ENCODE peak calls at places on chromosome 2, in seven cellular contexts. E, N, T, C, B, J and H are unnamed samples.

GRCh38 chr2:232142049-232142448 is 180.5 kb downstream of the DIS3L2 start:
- DNase-seq in E (peak), N (no peak), T (no peak), C (peak), B (peak), J (peak), H (no peak)

GRCh38 chr2:238379096-238379810 is 47.5 kb upstream of the ASB1 start:
- DNase-seq in E (no peak), N (no peak), T (no peak), C (peak), B (no peak), J (no peak), H (no peak)

GRCh38 chr2:70851704-70852103 is 16.1 kb upstream of the CD207 start:
- DNase-seq in E (no peak), N (no peak), T (no peak), C (no peak), B (no peak), J (no peak), H (no peak)

GRCh38 chr2:96792772-96793749 is 23.0 kb upstream of the CNNM3 start:
- DNase-seq in E (no peak), N (peak), T (peak), C (no peak), B (no peak), J (peak), H (no peak)

GRCh38 chr2:171310889-171311288 is 122.9 kb downstream of the METTL8 start:
- DNase-seq in E (no peak), N (no peak), T (no peak), C (no peak), B (no peak), J (no peak), H (no peak)

GRCh38 chr2:165745916-165746315 is 48.1 kb downstream of the GALNT3 start:
- DNase-seq in E (no peak), N (no peak), T (no peak), C (no peak), B (no peak), J (no peak), H (no peak)

GRCh38 chr2:148930046-148930775 is 55.2 kb downstream of the KIF5C start:
- DNase-seq in E (no peak), N (no peak), T (no peak), C (no peak), B (peak), J (no peak), H (no peak)

GRCh38 chr2:11348209-11348749 is 3.8 kb upstream of the ROCK2 start:
- DNase-seq in E (no peak), N (no peak), T (no peak), C (no peak), B (no peak), J (no peak), H (no peak)

GRCh38 chr2:235050992-235051351 is 99.2 kb downstream of the SH3BP4 start:
- DNase-seq in E (peak), N (peak), T (peak), C (no peak), B (peak), J (peak), H (no peak)

GRCh38 chr2:43018179-43019024 is 208.0 kb downstream of the ZFP36L2 start:
- DNase-seq in E (peak), N (peak), T (peak), C (no peak), B (no peak), J (peak), H (no peak)

GRCh38 chr2:169077674-169078240 is 8.4 kb downstream of the DHRS9 start:
- DNase-seq in E (no peak), N (no peak), T (no peak), C (no peak), B (no peak), J (no peak), H (no peak)

GRCh38 chr2:54665436-54665856 is 58.0 kb upstream of the EML6 start:
- DNase-seq in E (peak), N (no peak), T (no peak), C (peak), B (peak), J (no peak), H (no peak)

GRCh38 chr2:134314656-134315377 is 60.9 kb downstream of the MGAT5 start:
- DNase-seq in E (no peak), N (no peak), T (no peak), C (no peak), B (no peak), J (peak), H (no peak)

GRCh38 chr2:148552675-148553331 is 91.7 kb upstream of the EPC2 start:
- DNase-seq in E (no peak), N (no peak), T (no peak), C (peak), B (no peak), J (no peak), H (no peak)

GRCh38 chr2:159202568-159203071 is 83.9 kb downstream of the WDSUB1 start:
- DNase-seq in E (peak), N (peak), T (no peak), C (no peak), B (no peak), J (peak), H (no peak)

GRCh38 chr2:50529600-50530218 is 502.2 kb downstream of the NRXN1 start:
- DNase-seq in E (peak), N (no peak), T (no peak), C (no peak), B (peak), J (no peak), H (no peak)

GRCh38 chr2:105640241-105640640 is 104.5 kb upstream of the NCK2 start:
- DNase-seq in E (no peak), N (no peak), T (no peak), C (no peak), B (no peak), J (no peak), H (no peak)

GRCh38 chr2:115194623-115195022 is 752.2 kb downstream of the DPP10 start:
- DNase-seq in E (peak), N (no peak), T (no peak), C (no peak), B (no peak), J (no peak), H (no peak)

GRCh38 chr2:136253288-136254004 is 135.5 kb upstream of the CXCR4 start:
- DNase-seq in E (no peak), N (peak), T (peak), C (no peak), B (no peak), J (peak), H (no peak)

GRCh38 chr2:201638331-201638730 is 5.0 kb downstream of the TMEM237 start:
- DNase-seq in E (no peak), N (no peak), T (no peak), C (no peak), B (no peak), J (no peak), H (no peak)

GRCh38 chr2:112220831-112221230 is 34.0 kb downstream of the ZC3H8 start:
- DNase-seq in E (no peak), N (no peak), T (no peak), C (no peak), B (no peak), J (no peak), H (no peak)

GRCh38 chr2:112220186-112220585 is 34.7 kb downstream of the ZC3H8 start:
- DNase-seq in E (no peak), N (no peak), T (no peak), C (no peak), B (no peak), J (no peak), H (no peak)

GRCh38 chr2:112217854-112218253 is 37.0 kb downstream of the ZC3H8 start:
- DNase-seq in E (no peak), N (no peak), T (no peak), C (no peak), B (no peak), J (no peak), H (no peak)

DNA sequence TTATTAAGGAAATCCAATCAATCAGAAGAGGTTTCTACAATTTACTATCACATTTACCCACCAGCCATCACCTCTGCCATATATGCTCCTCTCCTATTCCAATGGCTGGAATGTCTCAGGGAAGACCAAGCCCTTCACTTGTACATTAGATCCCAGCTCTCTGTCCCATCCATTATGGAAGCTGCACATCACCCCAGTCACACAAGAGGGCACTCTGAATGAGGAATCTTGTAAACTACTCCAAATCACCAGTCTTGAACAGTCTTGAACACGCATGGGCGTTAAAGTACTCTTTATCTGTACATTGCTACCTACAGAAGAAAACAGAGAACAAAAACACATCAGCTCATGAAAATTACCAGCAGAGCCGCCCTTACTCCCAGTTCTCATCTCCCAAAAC is 38.7 kb downstream of the ZC3H8 start:
- DNase-seq in E (peak), N (no peak), T (no peak), C (no peak), B (no peak), J (no peak), H (no peak)
- TF ChIP-seq CTCF in E (peak), N (no peak), T (no peak), C (no peak), B (no peak), J (no peak), H (no peak)

DNA sequence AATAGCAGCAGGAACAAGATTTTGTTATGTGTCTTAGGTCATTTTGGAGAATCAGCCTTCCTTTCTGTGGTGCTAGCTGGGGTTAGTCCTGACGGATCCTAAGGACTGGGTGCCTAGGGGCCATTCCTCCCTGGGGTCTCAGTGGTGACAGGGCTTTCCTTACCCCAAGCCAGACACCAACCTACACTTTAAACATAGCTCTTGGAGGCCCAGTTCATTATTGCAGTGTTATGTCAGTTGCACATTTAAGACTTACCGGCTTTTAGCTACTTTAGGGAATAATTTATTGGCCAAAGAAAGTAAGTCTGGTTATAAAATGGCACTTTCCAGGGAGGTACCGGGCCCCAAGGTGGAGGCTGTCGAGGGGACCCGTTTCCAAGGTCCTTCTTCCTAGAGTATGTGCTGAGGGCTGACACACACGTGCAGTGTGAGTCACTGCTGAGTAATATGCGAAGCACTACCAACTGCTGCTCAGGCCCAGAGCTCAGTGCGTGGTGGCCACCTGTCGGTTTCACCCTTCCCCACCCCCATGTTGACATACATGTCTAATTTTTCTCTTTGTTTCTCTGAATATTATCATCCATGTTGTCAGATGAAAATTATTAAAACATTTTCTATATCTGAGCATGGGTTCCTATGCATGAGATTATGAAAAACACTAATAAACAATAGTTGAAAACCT is 37.0 kb upstream of the GRHL1 start:
- DNase-seq in E (peak), N (no peak), T (no peak), C (no peak), B (no peak), J (no peak), H (no peak)
- TF ChIP-seq CTCF in E (peak), N (no peak), T (no peak), C (no peak), B (no peak), J (no peak), H (no peak)

GRCh38 chr2:208099682-208100081 is 24.6 kb downstream of the CRYGD start:
- DNase-seq in E (no peak), N (no peak), T (no peak), C (no peak), B (no peak), J (no peak), H (no peak)

GRCh38 chr2:208098267-208098666 is 26.1 kb downstream of the CRYGD start:
- DNase-seq in E (no peak), N (no peak), T (no peak), C (no peak), B (no peak), J (no peak), H (no peak)

GRCh38 chr2:208097801-208098200 is 26.5 kb downstream of the CRYGD start:
- DNase-seq in E (no peak), N (no peak), T (no peak), C (no peak), B (no peak), J (no peak), H (no peak)

GRCh38 chr2:208103616-208104015 is 20.7 kb downstream of the CRYGD start:
- DNase-seq in E (no peak), N (no peak), T (no peak), C (no peak), B (peak), J (no peak), H (no peak)

DNA sequence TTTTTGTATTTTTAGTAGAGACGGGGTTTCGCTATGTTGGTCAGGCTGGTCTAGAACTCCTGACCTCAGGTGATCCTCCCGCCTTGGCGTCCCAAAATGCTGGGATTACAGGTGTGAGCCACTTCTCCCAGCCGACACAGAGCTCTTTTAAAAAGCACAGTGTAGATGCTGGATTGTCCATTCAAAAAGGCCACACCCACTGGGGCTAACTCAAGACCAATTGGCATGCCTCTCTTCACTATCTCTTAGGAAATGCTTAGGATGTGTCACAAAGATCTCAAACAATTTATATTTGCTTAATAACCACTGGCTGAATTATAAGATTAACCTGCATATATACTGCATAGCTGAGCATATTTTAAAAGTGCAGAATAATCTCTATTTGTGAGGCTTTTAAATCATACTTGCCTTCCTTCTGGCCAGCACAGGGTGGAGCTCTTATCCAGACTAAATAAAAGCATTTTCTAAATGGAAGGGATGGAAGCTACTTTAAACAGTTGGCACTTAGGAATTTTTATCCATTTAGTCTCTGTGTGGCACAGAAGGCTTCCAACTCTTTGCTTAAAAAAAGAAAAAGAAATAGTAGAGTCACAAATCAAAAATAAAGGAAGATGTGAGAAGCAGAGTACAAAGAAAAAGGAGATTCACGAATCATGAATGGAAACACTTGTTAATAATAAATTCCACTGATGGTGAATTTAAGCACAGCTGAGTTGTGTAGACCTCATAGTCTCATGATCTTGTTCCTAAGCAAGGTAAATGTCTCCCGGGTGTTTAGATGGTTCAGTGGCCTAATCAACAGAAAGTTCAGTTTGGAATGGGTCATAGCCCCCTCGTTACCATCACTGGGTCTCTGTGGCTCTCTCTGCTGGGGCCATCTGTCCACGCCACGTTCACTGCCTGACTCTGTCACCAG is 22.4 kb downstream of the CRYGD start:
- DNase-seq in E (peak), N (no peak), T (no peak), C (no peak), B (peak), J (no peak), H (no peak)
- TF ChIP-seq CTCF in E (peak), N (no peak), T (no peak), C (no peak), B (peak), J (no peak), H (no peak)

DNA sequence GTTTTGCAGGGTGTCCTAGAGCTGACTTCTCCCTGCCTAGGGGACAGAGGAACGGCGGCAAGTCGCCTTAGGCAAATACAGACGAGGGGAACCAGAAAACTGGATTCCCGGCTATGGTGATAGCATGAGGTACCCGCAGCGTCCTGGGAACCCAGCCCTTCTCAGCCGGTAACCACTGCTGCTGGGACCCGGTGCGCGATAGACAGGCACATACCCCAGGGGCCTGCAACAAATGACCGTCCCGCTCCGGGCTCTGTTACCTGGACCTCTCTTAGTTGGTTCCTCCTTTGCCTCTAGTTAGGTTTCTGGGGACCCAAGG is 643 bp upstream of the SERPINE2 start:
- DNase-seq in E (no peak), N (no peak), T (no peak), C (no peak), B (no peak), J (no peak), H (no peak)
- TF ChIP-seq CTCF in E (peak), N (no peak), T (no peak), C (no peak), B (no peak), J (no peak), H (no peak)

GRCh38 chr2:26008851-26009566 is 24.9 kb upstream of the RAB10 start:
- DNase-seq in E (peak), N (peak), T (peak), C (no peak), B (no peak), J (peak), H (no peak)
- TF ChIP-seq CTCF in E (no peak), N (no peak), T (no peak), C (no peak), B (no peak), J (no peak), H (no peak)